ENCODE peak calls at places on chromosomes 6 and 20, in four cellular contexts. P is H1, E is IMR-90, M is K562. T is an unnamed sample.
A peak's percentile ranks its signal among the peaks of the same experiment; 100 is the strongest.

GRCh38 chr20:61599061-61599930 is 347.2 kb downstream of the CDH4 start:
- DNase-seq in P (peak; percentile 82), E (no peak), M (peak; percentile 40), T (no peak)

GRCh38 chr6:127457444-127458064 is 1.6 kb downstream of the KIAA0408 start:
- DNase-seq in P (no peak), E (peak; percentile 81), M (no peak), T (no peak)

GRCh38 chr6:108771421-108771820 is 76.8 kb upstream of the ARMC2 start:
- DNase-seq in P (no peak), E (no peak), M (no peak), T (no peak)

GRCh38 chr6:149031545-149032317 is 284.9 kb downstream of the UST start:
- DNase-seq in P (no peak), E (peak; percentile 85), M (no peak), T (no peak)

GRCh38 chr20:61901421-61902212 is 164.1 kb downstream of the TAF4 start:
- DNase-seq in P (no peak), E (peak; percentile 4), M (no peak), T (no peak)

GRCh38 chr6:170286246-170286933 is 4.5 kb downstream of the DLL1 start:
- DNase-seq in P (peak; percentile 55), E (no peak), M (peak; percentile 76), T (no peak)

GRCh38 chr6:80449756-80450155 is 343.3 kb downstream of the BCKDHB start:
- DNase-seq in P (no peak), E (no peak), M (no peak), T (no peak)

GRCh38 chr6:21270501-21271290 is 322.9 kb upstream of the SOX4 start:
- DNase-seq in P (no peak), E (no peak), M (no peak), T (no peak)

GRCh38 chr20:51629399-51630058 is 87.0 kb upstream of the NFATC2 start:
- DNase-seq in P (no peak), E (no peak), M (no peak), T (no peak)

GRCh38 chr6:38187688-38188590 is 368.4 kb downstream of the ZFAND3 start:
- DNase-seq in P (peak; percentile 47), E (no peak), M (no peak), T (no peak)

GRCh38 chr20:59936409-59936808 is 3.0 kb upstream of the SYCP2 start:
- DNase-seq in P (no peak), E (no peak), M (no peak), T (no peak)

GRCh38 chr6:14035448-14035847 is 82.1 kb upstream of the CD83 start:
- DNase-seq in P (no peak), E (peak; percentile 96), M (no peak), T (no peak)

GRCh38 chr6:122081921-122082320 is 317.5 kb upstream of the HSF2 start:
- DNase-seq in P (no peak), E (no peak), M (no peak), T (no peak)

GRCh38 chr6:82057846-82058554 is 189.5 kb downstream of the IBTK start:
- DNase-seq in P (no peak), E (peak; percentile 57), M (no peak), T (no peak)

GRCh38 chr20:47551240-47551639 is 49.6 kb downstream of the NCOA3 start:
- DNase-seq in P (no peak), E (no peak), M (no peak), T (no peak)

GRCh38 chr6:18412073-18412472 is 24.9 kb downstream of the RNF144B start:
- DNase-seq in P (no peak), E (no peak), M (no peak), T (no peak)

GRCh38 chr6:18410412-18410811 is 23.3 kb downstream of the RNF144B start:
- DNase-seq in P (no peak), E (no peak), M (no peak), T (no peak)

GRCh38 chr6:18413320-18413830 is 26.2 kb downstream of the RNF144B start:
- DNase-seq in P (no peak), E (no peak), M (no peak), T (no peak)

GRCh38 chr6:18414102-18414501 is 27.0 kb downstream of the RNF144B start:
- DNase-seq in P (no peak), E (no peak), M (no peak), T (no peak)

DNA sequence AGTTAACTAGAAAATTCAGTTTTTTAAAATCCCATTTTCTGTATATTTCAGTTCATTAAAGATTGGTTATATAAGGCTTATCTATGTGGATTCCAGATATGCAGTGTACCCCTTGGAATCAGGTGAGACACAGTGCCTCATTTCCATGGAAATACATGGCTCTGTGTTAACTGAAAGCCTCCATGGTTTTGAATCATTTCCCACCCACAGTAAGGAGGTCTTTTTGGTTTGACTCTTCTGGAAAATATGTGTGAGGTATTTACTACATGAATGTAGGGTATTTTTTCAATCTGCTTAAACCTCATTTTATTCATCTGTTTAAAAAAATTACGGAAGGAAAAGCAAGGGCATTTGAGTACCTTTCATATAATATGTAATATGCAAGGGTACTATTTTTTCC is 25.5 kb downstream of the RNF144B start:
- DNase-seq in P (no peak), E (peak; percentile 77), M (no peak), T (no peak)
- TF ChIP-seq CEBPB in P (no peak), E (no peak), M (no peak), T (no peak)

DNA sequence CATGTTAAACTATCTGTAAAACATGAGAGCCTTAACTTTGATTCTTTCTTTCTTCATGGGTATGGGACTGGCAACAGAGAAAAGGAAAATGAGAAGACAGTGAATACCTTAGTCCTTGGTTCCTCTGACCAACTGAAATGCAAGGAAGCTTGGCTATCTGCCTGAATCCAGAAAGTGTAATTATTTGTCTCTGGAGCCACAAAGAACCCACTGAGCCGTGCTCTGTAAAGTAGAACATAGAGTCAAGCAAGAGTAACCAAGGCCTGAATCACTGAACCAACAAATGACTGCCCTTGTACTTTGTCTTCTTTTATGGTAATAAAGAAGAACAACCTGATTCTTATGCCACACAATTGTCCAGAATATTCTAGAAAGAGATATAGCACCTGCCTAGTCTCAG is 27.6 kb downstream of the PKHD1 start:
- DNase-seq in P (no peak), E (no peak), M (no peak), T (no peak)
- TF ChIP-seq CHD1 in P (no peak), E (no peak), M (no peak), T (no peak)

GRCh38 chr20:32823737-32824588 is 4.2 kb downstream of the MAPRE1 start:
- DNase-seq in P (no peak), E (peak; percentile 22), M (no peak), T (no peak)
- TF ChIP-seq CEBPB in P (no peak), E (peak; percentile 0), M (no peak), T (no peak)

GRCh38 chr20:19888269-19888669 is 128.9 kb upstream of the NAA20 start:
- DNase-seq in P (no peak), E (no peak), M (no peak), T (no peak)

GRCh38 chr20:19889011-19889953 is 127.9 kb upstream of the NAA20 start:
- DNase-seq in P (no peak), E (peak; percentile 76), M (no peak), T (no peak)

GRCh38 chr20:19885981-19886665 is 128.1 kb downstream of the RIN2 start:
- DNase-seq in P (no peak), E (peak; percentile 61), M (no peak), T (no peak)

GRCh38 chr20:19886666-19887288 is 128.7 kb downstream of the RIN2 start:
- DNase-seq in P (no peak), E (peak; percentile 56), M (no peak), T (no peak)

DNA sequence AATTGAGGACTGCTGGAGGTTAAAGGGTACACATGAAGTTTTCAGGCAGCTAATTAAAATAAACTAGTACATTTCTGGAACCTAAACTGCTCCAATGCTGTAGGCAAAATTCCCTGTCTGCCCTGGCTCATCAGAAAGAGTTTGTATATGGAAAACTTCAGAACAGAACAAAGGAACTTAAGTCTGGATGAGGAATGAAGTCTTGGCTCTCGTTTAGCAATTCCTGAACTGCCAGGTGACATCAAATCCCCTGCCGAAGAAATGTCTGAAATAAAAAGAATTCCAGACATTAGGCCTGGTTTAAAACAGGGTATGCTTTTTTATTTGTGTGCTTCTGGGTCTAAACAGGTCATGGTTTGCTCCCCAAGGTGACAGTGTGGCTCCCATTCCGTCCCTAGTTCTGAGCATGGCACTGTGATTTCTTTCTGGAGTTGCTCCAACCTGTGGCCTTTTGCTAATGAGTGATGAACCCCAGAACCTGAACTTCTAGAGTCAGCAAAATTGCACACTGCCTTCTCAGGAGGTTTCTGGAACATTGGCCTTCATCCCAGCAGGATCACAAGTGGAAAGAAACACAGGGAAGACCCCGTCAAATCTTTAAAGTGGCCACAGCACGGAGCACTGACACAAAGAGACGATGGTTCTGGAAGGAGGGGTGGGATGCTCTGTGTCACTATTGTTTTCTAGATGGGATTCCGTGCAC is 129.4 kb upstream of the NAA20 start:
- DNase-seq in P (no peak), E (no peak), M (no peak), T (no peak)
- TF ChIP-seq CHD1 in P (no peak), E (no peak), M (no peak), T (no peak)